ENCODE peak calls at places on chromosomes 6 and 20, in nine cellular contexts. One of them, this sample, is unnamed.

GRCh38 chr6:79170915-79171314 is 63.6 kb downstream of the HMGN3 start:
- DNase-seq in AG10803: no peak
- DNase-seq in sigmoid colon: no peak
- DNase-seq in HCT116: no peak
- DNase-seq in epithelial cell of esophagus: peak
- DNase-seq in breast epithelium: no peak
- DNase-seq in HFF-Myc: no peak
- DNase-seq in CD8-positive, alpha-beta T cell: no peak
- DNase-seq in Caco-2: no peak
- DNase-seq in this sample: no peak

GRCh38 chr20:45300961-45301360 is 5.7 kb upstream of the RBPJL start:
- DNase-seq in sigmoid colon: no peak
- DNase-seq in CD8-positive, alpha-beta T cell: no peak
- DNase-seq in HFF-Myc: no peak
- DNase-seq in HCT116: peak
- DNase-seq in AG10803: no peak
- DNase-seq in Caco-2: peak
- DNase-seq in epithelial cell of esophagus: peak
- DNase-seq in breast epithelium: no peak
- DNase-seq in this sample: no peak

GRCh38 chr6:110125361-110125760 is 54.1 kb downstream of the WASF1 start:
- DNase-seq in AG10803: no peak
- DNase-seq in epithelial cell of esophagus: no peak
- DNase-seq in sigmoid colon: no peak
- DNase-seq in CD8-positive, alpha-beta T cell: no peak
- DNase-seq in HFF-Myc: no peak
- DNase-seq in Caco-2: no peak
- DNase-seq in breast epithelium: no peak
- DNase-seq in HCT116: no peak
- DNase-seq in this sample: no peak

GRCh38 chr20:6756961-6757595 is 10.4 kb upstream of the BMP2 start:
- DNase-seq in sigmoid colon: no peak
- DNase-seq in CD8-positive, alpha-beta T cell: no peak
- DNase-seq in breast epithelium: no peak
- DNase-seq in HCT116: no peak
- DNase-seq in Caco-2: no peak
- DNase-seq in epithelial cell of esophagus: no peak
- DNase-seq in AG10803: no peak
- DNase-seq in HFF-Myc: no peak
- DNase-seq in this sample: no peak

GRCh38 chr6:35028781-35029180 is 112.4 kb downstream of the TCP11 start:
- DNase-seq in breast epithelium: no peak
- DNase-seq in epithelial cell of esophagus: no peak
- DNase-seq in HFF-Myc: no peak
- DNase-seq in Caco-2: no peak
- DNase-seq in sigmoid colon: no peak
- DNase-seq in HCT116: no peak
- DNase-seq in AG10803: no peak
- DNase-seq in CD8-positive, alpha-beta T cell: no peak
- DNase-seq in this sample: no peak

GRCh38 chr6:43856005-43856765 is 86.2 kb downstream of the VEGFA start:
- DNase-seq in Caco-2: peak
- DNase-seq in HFF-Myc: no peak
- DNase-seq in epithelial cell of esophagus: peak
- DNase-seq in breast epithelium: peak
- DNase-seq in sigmoid colon: no peak
- DNase-seq in AG10803: peak
- DNase-seq in CD8-positive, alpha-beta T cell: no peak
- DNase-seq in HCT116: peak
- DNase-seq in this sample: no peak

GRCh38 chr20:13515796-13516533 is 122.8 kb downstream of the TASP1 start:
- DNase-seq in HCT116: no peak
- DNase-seq in HFF-Myc: peak
- DNase-seq in AG10803: peak
- DNase-seq in Caco-2: no peak
- DNase-seq in breast epithelium: no peak
- DNase-seq in epithelial cell of esophagus: no peak
- DNase-seq in CD8-positive, alpha-beta T cell: no peak
- DNase-seq in sigmoid colon: no peak
- DNase-seq in this sample: no peak

GRCh38 chr20:61768926-61769832 is 296.5 kb downstream of the TAF4 start:
- DNase-seq in sigmoid colon: peak
- DNase-seq in Caco-2: peak
- DNase-seq in HFF-Myc: no peak
- DNase-seq in AG10803: no peak
- DNase-seq in breast epithelium: no peak
- DNase-seq in CD8-positive, alpha-beta T cell: no peak
- DNase-seq in epithelial cell of esophagus: no peak
- DNase-seq in HCT116: no peak
- DNase-seq in this sample: no peak

GRCh38 chr6:47267301-47267700 is 42.4 kb downstream of the TNFRSF21 start:
- DNase-seq in sigmoid colon: no peak
- DNase-seq in HCT116: no peak
- DNase-seq in CD8-positive, alpha-beta T cell: no peak
- DNase-seq in breast epithelium: no peak
- DNase-seq in HFF-Myc: no peak
- DNase-seq in epithelial cell of esophagus: no peak
- DNase-seq in AG10803: no peak
- DNase-seq in Caco-2: no peak
- DNase-seq in this sample: no peak

GRCh38 chr6:131062245-131063027 is 609 bp downstream of the EPB41L2 start:
- DNase-seq in HCT116: no peak
- DNase-seq in sigmoid colon: peak
- DNase-seq in breast epithelium: no peak
- DNase-seq in Caco-2: no peak
- DNase-seq in HFF-Myc: no peak
- DNase-seq in AG10803: no peak
- DNase-seq in CD8-positive, alpha-beta T cell: no peak
- DNase-seq in epithelial cell of esophagus: peak
- DNase-seq in this sample: peak

GRCh38 chr20:60132827-60133549 is 174.8 kb downstream of the CDH26 start:
- DNase-seq in Caco-2: no peak
- DNase-seq in AG10803: no peak
- DNase-seq in HFF-Myc: no peak
- DNase-seq in HCT116: no peak
- DNase-seq in breast epithelium: no peak
- DNase-seq in sigmoid colon: no peak
- DNase-seq in epithelial cell of esophagus: no peak
- DNase-seq in CD8-positive, alpha-beta T cell: no peak
- DNase-seq in this sample: no peak

GRCh38 chr6:1608222-1608975 is 1.3 kb upstream of the FOXC1 start:
- DNase-seq in epithelial cell of esophagus: no peak
- DNase-seq in AG10803: no peak
- DNase-seq in HFF-Myc: no peak
- DNase-seq in sigmoid colon: no peak
- DNase-seq in breast epithelium: no peak
- DNase-seq in CD8-positive, alpha-beta T cell: no peak
- DNase-seq in Caco-2: no peak
- DNase-seq in HCT116: no peak
- DNase-seq in this sample: no peak
- H3K4me3 ChIP-seq in epithelial cell of esophagus: no peak
- H3K4me3 ChIP-seq in AG10803: no peak
- H3K4me3 ChIP-seq in HFF-Myc: no peak
- H3K4me3 ChIP-seq in sigmoid colon: no peak
- H3K4me3 ChIP-seq in breast epithelium: peak
- H3K4me3 ChIP-seq in CD8-positive, alpha-beta T cell: no peak
- H3K4me3 ChIP-seq in Caco-2: peak
- H3K4me3 ChIP-seq in HCT116: peak
- H3K4me3 ChIP-seq in this sample: no peak

GRCh38 chr6:166927240-166927941 is 29.0 kb downstream of the RNASET2 start:
- DNase-seq in epithelial cell of esophagus: no peak
- DNase-seq in sigmoid colon: no peak
- DNase-seq in HFF-Myc: no peak
- DNase-seq in Caco-2: no peak
- DNase-seq in AG10803: no peak
- DNase-seq in CD8-positive, alpha-beta T cell: no peak
- DNase-seq in breast epithelium: no peak
- DNase-seq in HCT116: no peak
- DNase-seq in this sample: peak
- TF ChIP-seq CTCF in epithelial cell of esophagus: no peak
- TF ChIP-seq CTCF in sigmoid colon: no peak
- TF ChIP-seq CTCF in HFF-Myc: no peak
- TF ChIP-seq CTCF in Caco-2: no peak
- TF ChIP-seq CTCF in AG10803: no peak
- TF ChIP-seq CTCF in CD8-positive, alpha-beta T cell: no peak
- TF ChIP-seq CTCF in breast epithelium: no peak
- TF ChIP-seq CTCF in HCT116: no peak
- TF ChIP-seq CTCF in this sample: no peak

DNA sequence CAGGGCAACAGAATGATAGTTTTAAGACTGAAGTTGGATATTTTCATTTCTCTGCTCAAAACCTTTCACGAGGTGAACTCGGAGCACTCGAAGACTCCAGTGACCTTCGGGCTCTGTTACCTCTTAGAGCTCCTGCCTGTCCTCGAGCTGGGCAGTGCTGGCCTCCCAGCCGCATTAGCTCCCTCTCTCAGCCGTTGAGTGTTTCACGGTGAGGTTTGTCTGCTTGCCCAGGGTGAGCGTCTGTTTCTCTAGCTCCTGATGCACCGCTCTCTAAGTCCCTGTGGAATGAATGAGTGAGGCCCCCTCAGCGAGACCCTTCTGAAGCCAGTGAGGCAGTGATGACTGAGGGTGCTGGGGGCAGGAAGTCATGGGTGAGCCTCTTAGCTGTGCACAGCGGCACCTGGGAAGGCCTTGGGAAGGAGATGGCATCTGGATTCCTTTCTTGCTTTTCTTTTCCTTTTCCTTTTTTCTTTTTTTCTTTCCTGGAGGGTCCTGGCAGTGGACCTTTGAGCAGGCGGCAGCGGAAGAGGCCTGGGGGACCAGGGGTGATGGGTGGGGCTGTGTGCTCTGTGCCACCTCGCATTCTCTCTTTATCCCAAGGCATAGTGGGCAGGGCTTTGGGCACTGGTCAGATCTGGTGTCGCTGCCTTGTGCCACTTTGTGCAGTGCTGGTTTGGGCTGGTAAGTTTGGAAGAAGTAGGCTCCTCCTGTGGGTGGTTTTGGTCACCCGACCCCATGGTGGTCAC is 2.2 kb downstream of the PSMG4 start:
- DNase-seq in epithelial cell of esophagus: no peak
- DNase-seq in HCT116: no peak
- DNase-seq in CD8-positive, alpha-beta T cell: no peak
- DNase-seq in breast epithelium: no peak
- DNase-seq in Caco-2: no peak
- DNase-seq in sigmoid colon: no peak
- DNase-seq in HFF-Myc: no peak
- DNase-seq in AG10803: no peak
- DNase-seq in this sample: no peak
- H3K4me3 ChIP-seq in epithelial cell of esophagus: no peak
- H3K4me3 ChIP-seq in HCT116: no peak
- H3K4me3 ChIP-seq in CD8-positive, alpha-beta T cell: no peak
- H3K4me3 ChIP-seq in breast epithelium: no peak
- H3K4me3 ChIP-seq in Caco-2: no peak
- H3K4me3 ChIP-seq in sigmoid colon: no peak
- H3K4me3 ChIP-seq in HFF-Myc: peak
- H3K4me3 ChIP-seq in AG10803: no peak
- H3K4me3 ChIP-seq in this sample: no peak

DNA sequence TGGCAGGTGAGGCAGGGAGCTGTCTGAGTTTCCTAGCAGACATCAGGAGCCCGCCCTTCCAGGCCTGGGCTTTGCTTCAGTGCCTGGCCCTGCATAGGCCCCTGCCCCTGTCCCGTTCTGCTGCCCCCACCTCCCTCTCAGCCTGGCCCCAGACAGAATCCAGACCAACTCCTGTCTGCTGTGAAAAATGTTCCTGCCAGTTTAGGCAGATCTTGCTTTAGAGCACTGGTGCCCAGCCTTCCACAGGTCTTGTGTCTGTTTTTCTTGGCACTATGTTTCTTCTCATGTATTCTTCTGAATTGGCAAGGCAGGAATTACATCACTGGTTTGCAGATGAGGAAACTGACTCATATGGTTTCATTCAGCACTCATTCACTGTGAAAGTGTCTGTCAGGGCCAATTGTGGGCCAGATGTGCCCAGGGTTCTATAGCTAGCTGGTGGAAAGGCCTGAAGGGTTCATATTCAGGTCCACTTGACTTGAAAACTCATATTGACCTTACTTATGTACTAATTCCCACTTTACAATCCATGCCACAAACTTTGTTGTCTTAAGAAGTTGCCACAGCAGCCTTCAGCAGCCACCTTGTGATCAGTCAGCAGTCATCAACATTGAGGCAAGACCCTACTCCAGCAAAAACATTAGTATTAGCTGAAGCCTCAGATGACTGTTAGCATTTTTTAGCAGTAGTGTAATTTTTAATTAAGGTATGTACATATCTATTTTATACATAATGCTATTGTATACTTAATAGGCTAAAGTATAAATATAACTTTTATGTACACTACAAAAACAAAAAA is 40.5 kb downstream of the HLA-F start:
- DNase-seq in HFF-Myc: peak
- DNase-seq in AG10803: peak
- DNase-seq in epithelial cell of esophagus: peak
- DNase-seq in sigmoid colon: no peak
- DNase-seq in HCT116: no peak
- DNase-seq in Caco-2: no peak
- DNase-seq in CD8-positive, alpha-beta T cell: no peak
- DNase-seq in breast epithelium: no peak
- DNase-seq in this sample: no peak
- TF ChIP-seq CTCF in HFF-Myc: no peak
- TF ChIP-seq CTCF in AG10803: no peak
- TF ChIP-seq CTCF in epithelial cell of esophagus: no peak
- TF ChIP-seq CTCF in sigmoid colon: no peak
- TF ChIP-seq CTCF in HCT116: no peak
- TF ChIP-seq CTCF in Caco-2: no peak
- TF ChIP-seq CTCF in CD8-positive, alpha-beta T cell: no peak
- TF ChIP-seq CTCF in breast epithelium: no peak
- TF ChIP-seq CTCF in this sample: no peak